ENCODE peak calls at places on chromosomes 13 and 19, in six cellular contexts. One of them, this sample, is unnamed.

GRCh38 chr19:38544569-38545315 is 73.0 kb downstream of the MAP4K1 start:
- DNase-seq in ovary: no peak
- DNase-seq in tibial artery: no peak
- DNase-seq in Calu3: no peak
- DNase-seq in left ventricle myocardium inferior: no peak
- DNase-seq in HFF-Myc: no peak
- DNase-seq in this sample: no peak

GRCh38 chr13:99614465-99614885 is 113.2 kb downstream of the TM9SF2 start:
- DNase-seq in Calu3: peak
- DNase-seq in HFF-Myc: no peak
- DNase-seq in left ventricle myocardium inferior: no peak
- DNase-seq in tibial artery: no peak
- DNase-seq in ovary: no peak
- DNase-seq in this sample: no peak

GRCh38 chr19:38742906-38743305 is 1.4 kb downstream of the CAPN12 start:
- DNase-seq in HFF-Myc: no peak
- DNase-seq in tibial artery: no peak
- DNase-seq in ovary: peak
- DNase-seq in Calu3: no peak
- DNase-seq in left ventricle myocardium inferior: no peak
- DNase-seq in this sample: no peak

GRCh38 chr19:5098646-5099045 is 129.7 kb downstream of the KDM4B start:
- DNase-seq in ovary: no peak
- DNase-seq in left ventricle myocardium inferior: no peak
- DNase-seq in tibial artery: no peak
- DNase-seq in Calu3: no peak
- DNase-seq in HFF-Myc: no peak
- DNase-seq in this sample: no peak

GRCh38 chr13:79837741-79838450 is 356.9 kb downstream of the NDFIP2 start:
- DNase-seq in Calu3: no peak
- DNase-seq in left ventricle myocardium inferior: no peak
- DNase-seq in tibial artery: no peak
- DNase-seq in ovary: no peak
- DNase-seq in HFF-Myc: no peak
- DNase-seq in this sample: no peak

GRCh38 chr19:737591-738093 is 13.3 kb upstream of the MISP start:
- DNase-seq in tibial artery: no peak
- DNase-seq in ovary: peak
- DNase-seq in Calu3: peak
- DNase-seq in left ventricle myocardium inferior: no peak
- DNase-seq in HFF-Myc: no peak
- DNase-seq in this sample: peak

GRCh38 chr13:28138756-28139470 is 568 bp downstream of the PAN3 start:
- DNase-seq in ovary: peak
- DNase-seq in HFF-Myc: peak
- DNase-seq in tibial artery: peak
- DNase-seq in Calu3: peak
- DNase-seq in left ventricle myocardium inferior: peak
- DNase-seq in this sample: peak

GRCh38 chr19:10338940-10339339 is 484 bp downstream of the ICAM3 start:
- DNase-seq in Calu3: no peak
- DNase-seq in ovary: no peak
- DNase-seq in HFF-Myc: no peak
- DNase-seq in left ventricle myocardium inferior: no peak
- DNase-seq in tibial artery: no peak
- DNase-seq in this sample: no peak

GRCh38 chr19:6753178-6754031 is 13.8 kb downstream of the SH2D3A start:
- DNase-seq in ovary: peak
- DNase-seq in left ventricle myocardium inferior: peak
- DNase-seq in Calu3: peak
- DNase-seq in HFF-Myc: no peak
- DNase-seq in tibial artery: peak
- DNase-seq in this sample: peak

GRCh38 chr13:100088282-100088647 is 628 bp upstream of the PCCA start:
- DNase-seq in Calu3: no peak
- DNase-seq in tibial artery: no peak
- DNase-seq in HFF-Myc: no peak
- DNase-seq in ovary: no peak
- DNase-seq in left ventricle myocardium inferior: no peak
- DNase-seq in this sample: peak

GRCh38 chr19:55621673-55622231 is 2.6 kb downstream of the ZNF784 start:
- DNase-seq in ovary: peak
- DNase-seq in tibial artery: no peak
- DNase-seq in Calu3: no peak
- DNase-seq in left ventricle myocardium inferior: no peak
- DNase-seq in HFF-Myc: no peak
- DNase-seq in this sample: no peak

GRCh38 chr13:44566601-44567000 is 9.5 kb downstream of the TSC22D1 start:
- DNase-seq in tibial artery: no peak
- DNase-seq in Calu3: no peak
- DNase-seq in HFF-Myc: no peak
- DNase-seq in ovary: no peak
- DNase-seq in left ventricle myocardium inferior: no peak
- DNase-seq in this sample: no peak

GRCh38 chr13:42971670-42972355 is 20.2 kb downstream of the EPSTI1 start:
- DNase-seq in ovary: no peak
- DNase-seq in HFF-Myc: no peak
- DNase-seq in left ventricle myocardium inferior: no peak
- DNase-seq in Calu3: no peak
- DNase-seq in tibial artery: no peak
- DNase-seq in this sample: no peak

GRCh38 chr19:38163419-38164290 is 60.4 kb downstream of the DPF1 start:
- DNase-seq in tibial artery: no peak
- DNase-seq in HFF-Myc: no peak
- DNase-seq in left ventricle myocardium inferior: no peak
- DNase-seq in ovary: no peak
- DNase-seq in Calu3: no peak
- DNase-seq in this sample: no peak

GRCh38 chr19:55082023-55082851 is 6.6 kb downstream of the EPS8L1 start:
- DNase-seq in tibial artery: no peak
- DNase-seq in Calu3: no peak
- DNase-seq in left ventricle myocardium inferior: no peak
- DNase-seq in HFF-Myc: no peak
- DNase-seq in ovary: no peak
- DNase-seq in this sample: no peak

GRCh38 chr13:77391475-77391874 is 64.6 kb upstream of the MYCBP2 start:
- DNase-seq in HFF-Myc: no peak
- DNase-seq in tibial artery: no peak
- DNase-seq in Calu3: no peak
- DNase-seq in ovary: no peak
- DNase-seq in left ventricle myocardium inferior: no peak
- DNase-seq in this sample: no peak

GRCh38 chr13:39656325-39656677 is 839 bp downstream of the COG6 start:
- DNase-seq in HFF-Myc: no peak
- DNase-seq in Calu3: no peak
- DNase-seq in ovary: no peak
- DNase-seq in tibial artery: no peak
- DNase-seq in left ventricle myocardium inferior: no peak
- DNase-seq in this sample: no peak

GRCh38 chr19:42253245-42254082 is 1.5 kb downstream of the ERF start:
- DNase-seq in ovary: peak
- DNase-seq in left ventricle myocardium inferior: peak
- DNase-seq in tibial artery: peak
- DNase-seq in HFF-Myc: no peak
- DNase-seq in Calu3: peak
- DNase-seq in this sample: peak

GRCh38 chr13:33204130-33204927 is 81.2 kb downstream of the STARD13 start:
- DNase-seq in left ventricle myocardium inferior: peak
- DNase-seq in HFF-Myc: peak
- DNase-seq in tibial artery: peak
- DNase-seq in Calu3: no peak
- DNase-seq in ovary: peak
- DNase-seq in this sample: no peak

GRCh38 chr13:102039264-102039663 is 362.6 kb downstream of the FGF14 start:
- DNase-seq in tibial artery: no peak
- DNase-seq in left ventricle myocardium inferior: peak
- DNase-seq in HFF-Myc: no peak
- DNase-seq in ovary: no peak
- DNase-seq in Calu3: no peak
- DNase-seq in this sample: no peak

GRCh38 chr13:88602786-88603777 is 931.9 kb downstream of the SLITRK5 start:
- DNase-seq in ovary: no peak
- DNase-seq in left ventricle myocardium inferior: no peak
- DNase-seq in Calu3: no peak
- DNase-seq in HFF-Myc: no peak
- DNase-seq in tibial artery: no peak
- DNase-seq in this sample: no peak

GRCh38 chr13:19845758-19846157 is 17.7 kb downstream of the ZMYM5 start:
- DNase-seq in left ventricle myocardium inferior: no peak
- DNase-seq in ovary: no peak
- DNase-seq in tibial artery: no peak
- DNase-seq in Calu3: peak
- DNase-seq in HFF-Myc: peak
- DNase-seq in this sample: no peak

GRCh38 chr13:102191951-102192461 is 209.8 kb downstream of the FGF14 start:
- DNase-seq in HFF-Myc: peak
- DNase-seq in ovary: no peak
- DNase-seq in Calu3: no peak
- DNase-seq in left ventricle myocardium inferior: no peak
- DNase-seq in tibial artery: no peak
- DNase-seq in this sample: no peak

GRCh38 chr19:43731346-43731745 is 15.5 kb downstream of the IRGC start:
- DNase-seq in Calu3: no peak
- DNase-seq in left ventricle myocardium inferior: no peak
- DNase-seq in tibial artery: no peak
- DNase-seq in HFF-Myc: no peak
- DNase-seq in ovary: no peak
- DNase-seq in this sample: no peak

GRCh38 chr19:18939922-18940775 is 868 bp downstream of the HOMER3 start:
- DNase-seq in ovary: peak
- DNase-seq in left ventricle myocardium inferior: peak
- DNase-seq in tibial artery: peak
- DNase-seq in Calu3: peak
- DNase-seq in HFF-Myc: no peak
- DNase-seq in this sample: peak

GRCh38 chr19:41064974-41065569 is 23.2 kb upstream of the CYP2A13 start:
- DNase-seq in tibial artery: no peak
- DNase-seq in Calu3: no peak
- DNase-seq in left ventricle myocardium inferior: no peak
- DNase-seq in HFF-Myc: peak
- DNase-seq in ovary: no peak
- DNase-seq in this sample: peak

GRCh38 chr13:114115796-114116195 is 16.6 kb downstream of the RASA3 start:
- DNase-seq in Calu3: no peak
- DNase-seq in left ventricle myocardium inferior: no peak
- DNase-seq in ovary: peak
- DNase-seq in HFF-Myc: no peak
- DNase-seq in tibial artery: peak
- DNase-seq in this sample: no peak

GRCh38 chr19:20359933-20360720 is 193.1 kb downstream of the ZNF486 start:
- DNase-seq in tibial artery: no peak
- DNase-seq in Calu3: no peak
- DNase-seq in HFF-Myc: no peak
- DNase-seq in left ventricle myocardium inferior: no peak
- DNase-seq in ovary: no peak
- DNase-seq in this sample: peak
- TF ChIP-seq CTCF in tibial artery: no peak
- TF ChIP-seq CTCF in Calu3: no peak
- TF ChIP-seq CTCF in HFF-Myc: peak
- TF ChIP-seq CTCF in left ventricle myocardium inferior: peak
- TF ChIP-seq CTCF in ovary: no peak
- TF ChIP-seq CTCF in this sample: peak

DNA sequence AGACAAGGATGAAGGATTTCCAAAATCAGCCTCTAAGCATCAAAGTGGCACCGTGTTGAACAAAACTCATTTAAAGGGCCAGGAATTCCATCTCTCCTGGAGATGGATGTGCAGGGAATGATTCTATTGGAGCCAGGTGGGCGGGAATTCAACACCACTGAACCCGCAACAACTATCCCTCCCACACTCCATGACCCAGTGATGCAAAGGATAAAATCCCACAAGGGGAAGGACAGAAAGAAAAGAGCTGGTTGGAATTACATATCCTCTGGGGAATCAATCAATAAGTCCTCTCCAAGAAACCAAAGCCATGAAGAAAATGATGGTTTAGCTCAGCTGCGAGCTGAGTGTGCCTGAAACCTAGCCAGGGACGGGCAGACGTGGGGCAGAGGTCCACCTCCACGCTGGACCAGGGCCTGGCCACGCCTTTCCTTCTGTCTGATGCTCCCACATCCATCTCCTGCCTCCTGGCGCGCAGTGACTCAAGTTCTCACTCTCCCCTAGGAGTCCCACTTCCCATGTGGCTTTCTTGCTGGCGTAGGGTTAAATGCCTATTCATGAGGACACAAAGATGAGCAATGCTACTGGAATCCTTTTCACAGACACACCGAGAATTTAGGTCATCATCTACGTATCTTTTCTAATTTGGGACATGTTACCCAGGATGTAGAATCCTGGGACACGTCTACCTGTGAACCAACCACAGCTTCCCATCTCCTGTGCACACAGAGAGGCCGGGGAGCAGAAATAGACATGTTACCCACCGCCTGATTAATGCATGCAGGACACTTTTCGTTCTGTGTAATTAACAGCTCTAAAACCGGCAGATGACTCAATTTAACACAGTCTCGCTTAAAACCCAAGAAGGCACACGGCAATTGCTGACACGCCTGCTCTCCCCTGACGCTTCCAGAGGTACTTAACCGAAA is 48.6 kb downstream of the PEPD start:
- DNase-seq in ovary: peak
- DNase-seq in HFF-Myc: peak
- DNase-seq in tibial artery: peak
- DNase-seq in Calu3: no peak
- DNase-seq in left ventricle myocardium inferior: no peak
- DNase-seq in this sample: no peak
- TF ChIP-seq CTCF in ovary: no peak
- TF ChIP-seq CTCF in HFF-Myc: no peak
- TF ChIP-seq CTCF in tibial artery: no peak
- TF ChIP-seq CTCF in Calu3: no peak
- TF ChIP-seq CTCF in left ventricle myocardium inferior: no peak
- TF ChIP-seq CTCF in this sample: no peak

DNA sequence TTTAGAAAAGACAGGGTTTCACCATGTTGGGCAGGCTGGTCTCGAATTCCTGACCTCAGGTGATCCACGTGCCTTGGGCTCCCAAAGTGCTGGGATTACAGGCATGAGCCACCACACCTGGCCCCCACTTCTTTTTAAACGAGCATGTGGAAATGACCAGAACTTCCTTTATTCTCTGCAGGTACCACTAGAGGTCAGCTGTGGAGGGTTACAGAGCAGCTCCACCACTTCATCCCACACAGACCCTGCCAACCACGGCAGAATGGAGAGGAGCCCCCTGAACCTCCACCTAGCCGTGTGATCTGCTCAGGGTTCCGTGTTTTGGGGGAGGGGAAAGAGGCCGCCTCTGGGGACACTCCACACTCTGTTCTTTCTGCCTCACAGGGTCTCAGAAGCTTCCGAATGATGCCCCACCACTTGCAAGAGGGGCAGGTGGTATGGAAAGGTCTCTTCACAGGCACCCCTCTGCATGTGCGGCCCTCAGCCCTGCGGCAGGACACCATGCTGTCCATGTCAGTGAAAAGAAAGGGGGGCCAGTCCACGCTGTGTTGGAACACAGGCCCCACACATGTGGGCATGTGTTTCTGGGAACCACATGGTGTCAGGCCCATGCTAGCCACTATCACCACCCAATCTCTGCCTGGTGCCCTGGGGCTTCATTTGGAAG is 465.0 kb downstream of the TSHZ3 start:
- DNase-seq in left ventricle myocardium inferior: no peak
- DNase-seq in Calu3: no peak
- DNase-seq in HFF-Myc: no peak
- DNase-seq in ovary: no peak
- DNase-seq in tibial artery: no peak
- DNase-seq in this sample: no peak
- TF ChIP-seq CTCF in left ventricle myocardium inferior: no peak
- TF ChIP-seq CTCF in Calu3: no peak
- TF ChIP-seq CTCF in HFF-Myc: no peak
- TF ChIP-seq CTCF in ovary: no peak
- TF ChIP-seq CTCF in tibial artery: no peak
- TF ChIP-seq CTCF in this sample: no peak

GRCh38 chr13:112174476-112175110 is 107.6 kb downstream of the SOX1 start:
- DNase-seq in ovary: no peak
- DNase-seq in HFF-Myc: no peak
- DNase-seq in tibial artery: no peak
- DNase-seq in Calu3: no peak
- DNase-seq in left ventricle myocardium inferior: no peak
- DNase-seq in this sample: no peak
- TF ChIP-seq CTCF in ovary: no peak
- TF ChIP-seq CTCF in HFF-Myc: no peak
- TF ChIP-seq CTCF in tibial artery: no peak
- TF ChIP-seq CTCF in Calu3: no peak
- TF ChIP-seq CTCF in left ventricle myocardium inferior: no peak
- TF ChIP-seq CTCF in this sample: no peak

This sample was measured in endothelial cell.